ENCODE peak calls at places on chromosomes 3 and 15, in six cellular contexts. M is prostate gland, I is A549, B is heart left ventricle, Y is uterus, N is HCT116. X is an unnamed sample.

GRCh38 chr3:63656791-63657190 is 4.3 kb downstream of the SNTN start:
- DNase-seq in N (no peak), B (no peak), I (no peak), Y (no peak), M (no peak), X (no peak)

GRCh38 chr15:89211678-89212170 is 9.7 kb downstream of the RLBP1 start:
- DNase-seq in Y (no peak), B (no peak), M (no peak), N (no peak), I (no peak), X (no peak)

GRCh38 chr3:46947981-46948791 is 28.4 kb downstream of the CCDC12 start:
- DNase-seq in B (peak; percentile 87), M (peak; percentile 37), Y (no peak), N (peak; percentile 64), I (peak; percentile 89), X (peak; percentile 91)

GRCh38 chr15:84648539-84648938 is 5.5 kb downstream of the WDR73 start:
- DNase-seq in Y (no peak), M (no peak), I (no peak), N (no peak), B (peak; percentile 76), X (peak; percentile 46)

GRCh38 chr15:74193305-74193718 is 9.3 kb downstream of the STRA6 start:
- DNase-seq in I (peak; percentile 67), N (peak; percentile 78), B (no peak), Y (no peak), M (no peak), X (peak; percentile 59)

GRCh38 chr3:37183375-37183831 is 9.0 kb upstream of the LRRFIP2 start:
- DNase-seq in B (no peak), N (peak; percentile 73), M (peak; percentile 54), I (peak; percentile 57), Y (no peak), X (no peak)

GRCh38 chr3:76753599-76753998 is 286.3 kb upstream of the ROBO2 start:
- DNase-seq in B (no peak), Y (no peak), N (no peak), I (no peak), M (no peak), X (no peak)

GRCh38 chr3:186653984-186654383 is 11.8 kb upstream of the HRG start:
- DNase-seq in Y (no peak), N (peak; percentile 13), I (peak; percentile 12), B (no peak), M (no peak), X (no peak)

GRCh38 chr15:91853501-91853967 is at the start of gene SLCO3A1:
- DNase-seq in B (peak; percentile 87), N (no peak), Y (peak; percentile 71), M (peak; percentile 64), I (peak; percentile 65), X (peak; percentile 79)

GRCh38 chr3:171121801-171122200 is 95.3 kb upstream of the SLC2A2 start:
- DNase-seq in N (no peak), I (no peak), M (no peak), Y (no peak), B (no peak), X (no peak)

GRCh38 chr15:67433495-67434099 is 87.3 kb upstream of the C15orf61 start:
- DNase-seq in B (peak; percentile 29), Y (peak; percentile 38), M (peak; percentile 10), I (peak; percentile 69), N (peak; percentile 27), X (peak; percentile 70)

GRCh38 chr15:89743011-89743410 is 8.0 kb downstream of the MESP1 start:
- DNase-seq in I (no peak), N (no peak), B (no peak), M (no peak), Y (no peak), X (no peak)

GRCh38 chr3:72338942-72339749 is 509.1 kb downstream of the SHQ1 start:
- DNase-seq in B (peak; percentile 79), Y (peak; percentile 43), N (peak; percentile 95), M (no peak), I (peak; percentile 85), X (peak; percentile 78)

GRCh38 chr15:34365836-34366235 is 1.2 kb downstream of the LPCAT4 start:
- DNase-seq in N (no peak), I (no peak), B (no peak), M (no peak), Y (no peak), X (no peak)

GRCh38 chr3:107588217-107588616 is 65.5 kb downstream of the BBX start:
- DNase-seq in N (no peak), I (no peak), M (no peak), B (no peak), Y (no peak), X (no peak)

GRCh38 chr3:57948782-57949242 is 59.4 kb upstream of the FLNB start:
- DNase-seq in M (no peak), B (no peak), N (no peak), Y (no peak), I (no peak), X (no peak)

GRCh38 chr3:76134166-76134565 is 348.8 kb upstream of the ZNF717 start:
- DNase-seq in B (no peak), I (no peak), M (no peak), N (no peak), Y (no peak), X (no peak)

GRCh38 chr3:134090031-134090430 is 60.3 kb upstream of the SLCO2A1 start:
- DNase-seq in N (no peak), Y (no peak), I (no peak), M (no peak), B (no peak), X (no peak)

GRCh38 chr15:63476229-63476632 is 28.2 kb upstream of the USP3 start:
- DNase-seq in B (no peak), Y (no peak), N (peak; percentile 65), M (no peak), I (peak; percentile 98), X (peak; percentile 66)

GRCh38 chr15:90004671-90005070 is 3.5 kb downstream of the ZNF710 start:
- DNase-seq in I (peak; percentile 67), B (peak; percentile 49), Y (no peak), M (no peak), N (no peak), X (peak; percentile 74)

GRCh38 chr15:92869977-92870644 is 30.0 kb upstream of the CHD2 start:
- DNase-seq in I (peak; percentile 69), N (no peak), B (no peak), M (no peak), Y (no peak), X (no peak)

GRCh38 chr15:38699633-38700230 is 135.1 kb upstream of the RASGRP1 start:
- DNase-seq in M (peak; percentile 58), I (peak; percentile 61), Y (peak; percentile 27), N (peak; percentile 54), B (peak; percentile 43), X (peak; percentile 65)

GRCh38 chr3:99940350-99940749 is 122.7 kb downstream of the CMSS1 start:
- DNase-seq in M (no peak), N (no peak), Y (no peak), I (no peak), B (no peak), X (no peak)

GRCh38 chr3:133547432-133548041 is 25.9 kb upstream of the CDV3 start:
- DNase-seq in M (no peak), I (peak; percentile 53), N (no peak), Y (peak; percentile 25), B (no peak), X (no peak)

GRCh38 chr3:148238421-148238821 is 459.3 kb upstream of the AGTR1 start:
- DNase-seq in B (no peak), I (no peak), M (no peak), Y (no peak), N (no peak), X (no peak)

DNA sequence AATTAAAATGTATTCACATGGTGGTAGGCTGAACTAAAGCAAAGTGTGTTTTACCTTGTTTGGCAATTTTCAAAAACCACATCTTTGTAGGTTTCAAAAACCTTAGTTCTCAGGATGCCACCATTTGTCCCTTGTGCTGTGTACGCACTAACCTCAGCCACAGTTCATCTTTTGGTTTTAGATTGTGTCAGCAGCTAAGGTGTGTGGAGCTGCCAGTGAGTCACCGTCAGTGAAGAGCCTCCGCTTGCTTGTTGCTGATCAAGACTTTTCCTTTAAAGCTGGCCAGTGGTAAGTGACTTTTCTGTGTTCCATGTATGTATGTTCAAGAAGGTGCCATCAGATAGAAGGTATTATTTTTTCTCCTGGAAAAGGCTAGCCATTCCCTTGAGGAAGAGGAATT is 21.1 kb downstream of the OXNAD1 start:
- DNase-seq in M (no peak), N (no peak), B (no peak), Y (no peak), I (no peak), X (no peak)
- TF ChIP-seq POLR2A in M (no peak), N (no peak), B (no peak), Y (no peak), I (no peak), X (no peak)

DNA sequence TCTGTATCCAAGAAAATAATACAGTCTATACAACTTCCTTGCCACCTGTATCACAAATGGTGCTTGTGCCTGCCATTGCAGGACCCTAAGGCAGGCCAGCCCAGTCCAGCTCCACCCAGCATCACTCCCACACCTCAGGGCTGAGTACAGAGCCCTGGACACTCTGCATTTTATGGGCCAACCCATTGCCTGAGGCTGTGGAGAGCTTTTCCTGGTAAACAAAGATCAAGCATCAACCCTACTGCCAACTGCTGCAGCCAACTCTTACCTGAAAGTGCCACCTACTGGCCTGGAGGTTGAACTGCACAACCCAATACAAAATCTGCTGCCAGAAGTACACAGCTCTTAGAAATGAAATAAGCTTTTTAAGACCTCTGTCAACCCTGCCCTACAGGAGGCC is 1082.2 kb downstream of the NAALADL2 start:
- DNase-seq in N (no peak), M (no peak), I (peak; percentile 6), Y (no peak), B (no peak), X (no peak)
- H3K27ac ChIP-seq in N (no peak overlapping the region), M (no peak overlapping the region), I (no peak overlapping the region), Y (no peak overlapping the region), B (no peak overlapping the region), X (no peak overlapping the region)

GRCh38 chr15:40289140-40289775 is 6.4 kb upstream of the ANKRD63 start:
- DNase-seq in Y (no peak), B (no peak), M (peak; percentile 46), I (peak; percentile 15), N (no peak), X (no peak)

GRCh38 chr15:40292246-40292645 is 9.4 kb upstream of the ANKRD63 start:
- DNase-seq in N (no peak), Y (no peak), I (no peak), B (no peak), M (no peak), X (no peak)

GRCh38 chr15:40293006-40293405 is 10.1 kb upstream of the ANKRD63 start:
- DNase-seq in I (no peak), Y (no peak), M (no peak), N (no peak), B (no peak), X (no peak)

GRCh38 chr15:40290540-40291087 is 7.8 kb upstream of the ANKRD63 start:
- DNase-seq in B (no peak), Y (no peak), I (no peak), N (no peak), M (no peak), X (no peak)

GRCh38 chr15:40291088-40291574 is 8.3 kb upstream of the ANKRD63 start:
- DNase-seq in B (peak; percentile 64), Y (peak; percentile 36), N (no peak), I (peak; percentile 38), M (peak; percentile 25), X (no peak)
- TF ChIP-seq POLR2A in B (no peak), Y (no peak), N (peak; percentile 39), I (no peak), M (no peak), X (no peak)

DNA sequence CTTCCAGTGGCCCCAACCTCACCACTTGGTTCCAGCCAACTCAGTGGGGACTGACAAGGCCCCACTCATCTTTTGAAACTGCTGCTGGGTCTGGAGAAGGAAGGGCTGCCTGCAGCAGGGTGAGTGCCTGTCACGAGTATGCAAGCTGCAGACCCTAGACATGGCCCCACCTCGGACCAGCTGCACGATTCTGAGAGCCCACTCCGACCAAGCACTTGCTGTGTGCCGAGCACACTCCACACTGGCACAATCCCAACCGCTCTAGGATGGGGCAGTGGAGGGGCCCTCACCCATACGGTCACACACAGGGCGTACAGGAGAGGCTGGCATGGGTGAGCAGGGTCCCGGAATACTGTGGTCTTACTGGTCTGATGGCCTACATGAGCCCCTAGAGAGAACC is 8.0 kb upstream of the PLXND1 start:
- DNase-seq in N (no peak), Y (peak; percentile 16), I (no peak), M (no peak), B (no peak), X (no peak)
- H3K27ac ChIP-seq in N (no peak overlapping the region), Y (no peak overlapping the region), I (peak overlapping the region; percentile 86), M (no peak overlapping the region), B (peak overlapping the region; percentile 76), X (no peak overlapping the region)